ENCODE peak calls at places on chromosomes 1 and 21, in four cellular contexts. One of them, this sample, is unnamed.

GRCh38 chr1:78223417-78224215 is 177.8 kb downstream of the GIPC2 start:
- DNase-seq in COR-L47: no peak
- DNase-seq in ACHN: no peak
- DNase-seq in epithelial cell of prostate: no peak
- DNase-seq in this sample: no peak

GRCh38 chr1:55869050-55869449 is 653.9 kb upstream of the USP24 start:
- DNase-seq in epithelial cell of prostate: no peak
- DNase-seq in ACHN: no peak
- DNase-seq in COR-L47: no peak
- DNase-seq in this sample: no peak

GRCh38 chr21:17469727-17470126 is 43.1 kb upstream of the CXADR start:
- DNase-seq in ACHN: no peak
- DNase-seq in epithelial cell of prostate: no peak
- DNase-seq in COR-L47: no peak
- DNase-seq in this sample: no peak

GRCh38 chr1:6956488-6957159 is 171.4 kb downstream of the CAMTA1 start:
- DNase-seq in COR-L47: no peak
- DNase-seq in epithelial cell of prostate: peak; percentile 52
- DNase-seq in ACHN: no peak
- DNase-seq in this sample: peak; percentile 29

GRCh38 chr1:107141491-107142369 is 891 bp downstream of the NTNG1 start:
- DNase-seq in COR-L47: peak; percentile 47
- DNase-seq in epithelial cell of prostate: no peak
- DNase-seq in ACHN: peak; percentile 63
- DNase-seq in this sample: peak; percentile 40

GRCh38 chr1:110551278-110551809 is 32.4 kb upstream of the KCNA10 start:
- DNase-seq in epithelial cell of prostate: no peak
- DNase-seq in ACHN: no peak
- DNase-seq in COR-L47: no peak
- DNase-seq in this sample: no peak

GRCh38 chr1:2469103-2469940 is 6.8 kb upstream of the PLCH2 start:
- DNase-seq in epithelial cell of prostate: no peak
- DNase-seq in ACHN: no peak
- DNase-seq in COR-L47: no peak
- DNase-seq in this sample: no peak

GRCh38 chr1:63928197-63929105 is 154.6 kb downstream of the ROR1 start:
- DNase-seq in epithelial cell of prostate: no peak
- DNase-seq in ACHN: no peak
- DNase-seq in COR-L47: no peak
- DNase-seq in this sample: no peak

GRCh38 chr1:110003747-110004428 is 19.3 kb downstream of the AHCYL1 start:
- DNase-seq in COR-L47: no peak
- DNase-seq in epithelial cell of prostate: peak; percentile 96
- DNase-seq in ACHN: peak; percentile 88
- DNase-seq in this sample: peak; percentile 98

GRCh38 chr1:40350391-40350790 is 23.1 kb upstream of the SMAP2 start:
- DNase-seq in epithelial cell of prostate: no peak
- DNase-seq in COR-L47: no peak
- DNase-seq in ACHN: no peak
- DNase-seq in this sample: no peak

GRCh38 chr1:223102797-223103533 is 40.1 kb downstream of the TLR5 start:
- DNase-seq in COR-L47: peak; percentile 33
- DNase-seq in epithelial cell of prostate: no peak
- DNase-seq in ACHN: no peak
- DNase-seq in this sample: peak; percentile 11

GRCh38 chr1:100217834-100218233 is 31.8 kb downstream of the DBT start:
- DNase-seq in epithelial cell of prostate: no peak
- DNase-seq in COR-L47: no peak
- DNase-seq in ACHN: no peak
- DNase-seq in this sample: no peak

This sample was measured in foreskin keratinocyte.